ENCODE peak calls at places on chromosome 20, in six cellular contexts. C is GM12878, L is GM12891, K is HepG2, N is H1, M is K562. X is an unnamed sample.

GRCh38 chr20:19806806-19807691 is 49.0 kb downstream of the RIN2 start:
- DNase-seq in C (no peak), L (no peak), K (no peak), N (no peak), M (no peak), X (no peak)

GRCh38 chr20:51531141-51531710 is 11.3 kb downstream of the NFATC2 start:
- DNase-seq in C (no peak), L (no peak), K (no peak), N (no peak), M (no peak), X (peak)

GRCh38 chr20:23826541-23827018 is at the start of gene CST2:
- DNase-seq in C (no peak), L (no peak), K (no peak), N (no peak), M (no peak), X (no peak)

GRCh38 chr20:21090738-21091120 is 15.4 kb downstream of the LINC00237 start:
- DNase-seq in C (no peak), L (no peak), K (no peak), N (no peak), M (no peak), X (no peak)

GRCh38 chr20:47559141-47559540 is 57.5 kb downstream of the NCOA3 start:
- DNase-seq in C (no peak), L (no peak), K (no peak), N (no peak), M (no peak), X (no peak)

GRCh38 chr20:41619360-41620115 is 1.4 kb upstream of the CHD6 start:
- DNase-seq in C (no peak), L (no peak), K (no peak), N (no peak), M (no peak), X (no peak)

GRCh38 chr20:59743767-59744485 is 139.6 kb downstream of the PHACTR3 start:
- DNase-seq in C (no peak), L (peak), K (no peak), N (no peak), M (no peak), X (peak)

GRCh38 chr20:43462369-43463132 is 4.9 kb downstream of the SRSF6 start:
- DNase-seq in C (no peak), L (no peak), K (no peak), N (no peak), M (no peak), X (no peak)

GRCh38 chr20:51678041-51678697 is 90.0 kb downstream of the ATP9A start:
- DNase-seq in C (no peak), L (no peak), K (no peak), N (no peak), M (no peak), X (no peak)

GRCh38 chr20:17863577-17864292 is 104.9 kb downstream of the SNX5 start:
- DNase-seq in C (no peak), L (no peak), K (peak), N (no peak), M (no peak), X (no peak)

GRCh38 chr20:11891081-11891826 is 26.4 kb upstream of the BTBD3 start:
- DNase-seq in C (no peak), L (peak), K (peak), N (no peak), M (peak), X (no peak)

GRCh38 chr20:36613974-36614373 is 8.4 kb downstream of the RAB5IF start:
- DNase-seq in C (no peak), L (no peak), K (no peak), N (no peak), M (no peak), X (no peak)

GRCh38 chr20:36606171-36607116 is 865 bp downstream of the RAB5IF start:
- DNase-seq in C (no peak), L (no peak), K (peak), N (no peak), M (no peak), X (no peak)

GRCh38 chr20:30168025-30168799 is 1089.3 kb upstream of the DEFB115 start:
- DNase-seq in C (no peak), L (no peak), K (no peak), N (no peak), M (no peak), X (no peak)

GRCh38 chr20:63625771-63626423 is 1.0 kb downstream of the GMEB2 start:
- DNase-seq in C (no peak), L (no peak), K (peak), N (no peak), M (peak), X (no peak)
- TF ChIP-seq POLR2A in C (peak), L (peak), K (no peak), N (no peak), M (peak), X (peak)

GRCh38 chr20:33130553-33130952 is 37.4 kb upstream of the BPIFA2 start:
- DNase-seq in C (no peak), L (no peak), K (no peak), N (no peak), M (no peak), X (no peak)

GRCh38 chr20:33131949-33132822 is 35.8 kb upstream of the BPIFA2 start:
- DNase-seq in C (no peak), L (no peak), K (no peak), N (no peak), M (no peak), X (no peak)

GRCh38 chr20:33132858-33133615 is 34.9 kb upstream of the BPIFA2 start:
- DNase-seq in C (no peak), L (no peak), K (no peak), N (no peak), M (no peak), X (no peak)

GRCh38 chr20:33137195-33137594 is 30.8 kb upstream of the BPIFA2 start:
- DNase-seq in C (no peak), L (no peak), K (no peak), N (no peak), M (no peak), X (no peak)

GRCh38 chr20:33133616-33133941 is 34.4 kb upstream of the BPIFA2 start:
- DNase-seq in C (no peak), L (no peak), K (no peak), N (no peak), M (no peak), X (no peak)
- TF ChIP-seq TAF1 in C (no peak), L (no peak), K (no peak), N (no peak), M (no peak), X (no peak)

GRCh38 chr20:1600736-1601135 is 19.1 kb downstream of the SIRPB1 start:
- DNase-seq in C (no peak), L (no peak), K (no peak), N (no peak), M (no peak), X (no peak)

GRCh38 chr20:1595333-1595732 is 24.5 kb downstream of the SIRPB1 start:
- DNase-seq in C (no peak), L (no peak), K (no peak), N (no peak), M (no peak), X (no peak)
- TF ChIP-seq POLR2A in C (no peak), L (no peak), K (no peak), N (no peak), M (no peak), X (no peak)

GRCh38 chr20:3115190-3116107 is 30.9 kb upstream of the AVP start:
- DNase-seq in C (peak), L (peak), K (peak), N (peak), M (peak), X (peak)
- TF ChIP-seq TAF1 in C (no peak), L (no peak), K (no peak), N (no peak), M (no peak), X (no peak)

DNA sequence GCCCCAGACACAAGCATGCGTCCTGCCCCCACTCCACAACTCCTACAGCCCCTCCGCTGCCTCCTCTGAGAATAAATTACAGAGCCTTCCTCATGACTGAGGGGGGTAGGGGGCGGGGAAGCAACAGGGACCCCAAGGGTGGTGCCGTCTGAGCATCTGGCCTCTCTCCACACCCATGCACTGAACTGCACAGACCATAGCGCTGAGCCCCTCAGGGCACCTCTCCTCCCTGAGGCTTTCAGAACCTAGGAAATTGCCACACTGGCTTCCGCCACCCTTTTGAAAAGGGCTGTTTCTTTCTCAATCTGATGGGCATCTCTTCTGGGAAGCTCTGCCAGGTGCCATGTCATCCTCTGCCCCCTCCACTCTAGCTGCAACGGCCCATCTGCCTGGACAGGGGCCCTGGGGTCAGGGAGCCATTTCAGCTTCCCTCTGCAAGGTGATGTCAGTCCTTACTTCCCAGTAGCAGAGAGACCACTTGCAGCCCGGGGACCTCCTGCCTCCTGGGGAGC is 2.5 kb downstream of the CST7 start:
- DNase-seq in C (no peak), L (no peak), K (no peak), N (no peak), M (no peak), X (no peak)
- TF ChIP-seq POLR2A in C (no peak), L (no peak), K (no peak), N (no peak), M (no peak), X (no peak)

GRCh38 chr20:58086763-58087566 is 141.5 kb downstream of the ANKRD60 start:
- DNase-seq in C (no peak), L (peak), K (peak), N (no peak), M (peak), X (no peak)
- TF ChIP-seq TAF1 in C (no peak), L (no peak), K (no peak), N (no peak), M (no peak), X (no peak)

DNA sequence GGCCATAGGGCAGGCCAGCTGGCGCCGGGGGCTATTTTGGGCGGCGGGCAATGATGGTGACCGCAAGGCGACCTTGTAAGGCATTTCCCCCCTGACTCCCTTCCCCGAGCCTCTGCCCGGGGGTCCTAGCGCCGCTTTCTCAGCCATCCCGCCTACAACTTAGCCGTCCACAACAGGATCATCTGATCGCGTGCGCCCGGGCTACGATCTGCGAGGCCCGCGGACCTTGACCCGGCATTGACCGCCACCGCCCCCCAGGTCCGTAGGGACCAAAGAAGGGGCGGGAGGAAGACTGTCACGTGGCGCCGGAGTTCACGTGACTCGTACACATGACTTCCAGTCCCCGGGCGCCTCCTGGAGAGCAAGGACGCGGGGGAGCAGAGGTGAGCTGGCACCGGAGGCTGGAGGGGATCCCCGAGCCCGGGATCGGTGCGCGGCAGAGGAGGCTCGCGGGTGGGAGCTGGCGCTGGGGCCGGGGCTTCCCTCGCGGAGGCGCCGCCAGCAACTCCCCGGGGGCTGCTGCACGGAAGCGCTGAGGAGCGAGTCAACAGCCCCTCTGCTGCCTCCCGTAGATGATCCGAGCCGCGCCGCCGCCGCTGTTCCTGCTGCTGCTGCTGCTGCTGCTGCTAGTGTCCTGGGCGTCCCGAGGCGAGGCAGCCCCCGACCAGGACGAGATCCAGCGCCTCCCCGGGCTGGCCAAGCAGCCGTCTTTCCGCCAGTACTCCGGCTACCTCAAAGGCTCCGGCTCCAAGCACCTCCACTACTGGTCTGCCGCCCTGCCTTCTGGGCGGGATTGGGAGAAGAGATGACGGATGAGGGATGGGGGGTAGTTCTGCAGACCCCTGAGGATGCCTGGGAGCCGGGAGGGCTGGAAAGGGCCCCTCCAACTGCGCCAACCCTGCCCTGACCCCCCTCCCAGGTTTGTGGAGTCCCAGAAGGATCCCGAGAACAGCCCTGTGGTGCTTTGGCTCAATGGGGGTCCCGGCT is at the start of the genes CTSA and NEURL2:
- DNase-seq in C (peak), L (peak), K (peak), N (peak), M (peak), X (peak)
- TF ChIP-seq POLR2A in C (peak), L (no peak), K (peak), N (peak), M (peak), X (peak)

DNA sequence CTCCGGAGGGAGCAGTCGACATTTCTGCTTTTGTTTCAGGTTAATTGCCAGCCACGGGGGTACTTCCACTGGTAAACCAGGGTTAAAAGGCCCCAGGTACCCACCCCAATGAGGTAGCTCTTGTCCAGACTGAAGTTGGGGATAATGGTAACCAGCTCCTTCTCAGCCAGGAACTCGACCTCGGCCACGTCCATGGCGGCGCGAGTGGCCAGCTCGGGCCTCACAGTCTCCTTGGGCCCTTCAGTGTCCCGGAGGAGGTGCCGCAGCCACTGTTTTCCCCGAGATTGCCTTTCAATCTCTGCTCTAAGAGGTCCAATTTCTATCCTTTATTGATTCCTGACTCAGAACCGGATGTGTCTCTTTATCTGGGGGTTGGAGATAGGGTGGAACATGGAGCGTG is 13.7 kb downstream of the ARHGAP40 start:
- DNase-seq in C (no peak), L (no peak), K (no peak), N (no peak), M (no peak), X (no peak)
- TF ChIP-seq TAF1 in C (no peak), L (no peak), K (no peak), N (no peak), M (no peak), X (no peak)

DNA sequence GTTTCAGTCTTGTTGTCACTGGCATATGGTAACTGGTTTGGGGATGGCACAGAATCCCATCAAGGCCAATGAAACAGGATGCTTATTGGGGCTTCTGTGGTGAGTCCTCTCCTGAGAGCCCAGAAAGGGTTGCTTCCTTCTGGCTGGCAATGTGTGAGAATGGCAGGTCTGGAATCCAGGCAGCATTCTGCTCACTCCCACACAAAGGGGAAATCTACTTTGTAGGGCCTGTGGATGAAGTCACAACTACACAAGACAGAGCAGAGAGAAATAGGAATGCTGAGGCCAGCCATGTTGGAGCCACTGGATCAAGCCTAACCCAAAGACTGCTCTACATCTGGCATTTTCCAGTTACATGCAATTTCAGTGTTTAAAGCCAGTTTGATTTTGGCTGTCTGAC is 15.7 kb downstream of the PLAGL2 start:
- DNase-seq in C (no peak), L (no peak), K (no peak), N (no peak), M (no peak), X (no peak)
- TF ChIP-seq POLR2A in C (no peak), L (no peak), K (peak), N (no peak), M (no peak), X (no peak)

GRCh38 chr20:58112017-58112781 is 116.3 kb downstream of the ANKRD60 start:
- DNase-seq in C (peak), L (no peak), K (no peak), N (no peak), M (no peak), X (no peak)

GRCh38 chr20:58111340-58112016 is 117.0 kb downstream of the ANKRD60 start:
- DNase-seq in C (no peak), L (no peak), K (no peak), N (no peak), M (no peak), X (no peak)

GRCh38 chr20:58117944-58118343 is 110.5 kb downstream of the ANKRD60 start:
- DNase-seq in C (no peak), L (no peak), K (no peak), N (no peak), M (no peak), X (no peak)

GRCh38 chr20:58113706-58114105 is 114.7 kb downstream of the ANKRD60 start:
- DNase-seq in C (no peak), L (no peak), K (no peak), N (no peak), M (no peak), X (no peak)

DNA sequence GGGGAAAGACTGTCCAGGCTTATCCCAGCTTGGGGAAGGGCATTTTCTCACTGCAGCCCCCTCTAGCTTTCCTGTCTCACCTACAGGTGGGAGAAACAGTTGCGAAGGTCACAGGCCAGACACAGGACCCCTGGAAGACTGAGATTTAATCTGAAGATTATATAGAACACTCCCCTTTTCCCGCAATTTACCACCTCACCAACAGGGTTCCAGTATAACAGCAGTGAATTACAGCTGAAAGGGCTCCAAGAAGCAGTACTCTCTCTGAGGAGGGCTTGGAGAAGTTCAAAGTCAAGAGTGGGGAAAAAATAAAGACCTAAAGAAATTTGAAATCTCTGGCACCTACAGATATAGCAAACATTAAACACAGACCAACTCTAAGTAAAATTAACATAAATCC is 111.9 kb downstream of the ANKRD60 start:
- DNase-seq in C (no peak), L (no peak), K (no peak), N (no peak), M (no peak), X (no peak)
- TF ChIP-seq TAF1 in C (no peak), L (no peak), K (no peak), N (no peak), M (no peak), X (no peak)